ENCODE peak calls at places on chromosomes 11 and 22, in nine cellular contexts. N is HCT116, G is psoas muscle, U is fibroblast of lung, R is bronchial epithelial cell, I is adrenal gland, S is BE2C, Z is stomach, K is A549. P is an unnamed sample.

GRCh38 chr22:37229012-37229804 is 14.9 kb downstream of the RAC2 start:
- DNase-seq in U (peak), I (peak), S (no peak), R (peak), Z (no peak), G (no peak), K (peak), N (peak), P (peak)

GRCh38 chr22:46025225-46025972 is 48.4 kb upstream of the WNT7B start:
- DNase-seq in I (peak), U (no peak), R (no peak), G (no peak), N (no peak), K (no peak), Z (no peak), S (no peak), P (no peak)

GRCh38 chr11:13535819-13536218 is 40.0 kb upstream of the PTH start:
- DNase-seq in S (no peak), N (peak), G (no peak), U (no peak), R (no peak), Z (no peak), I (no peak), K (no peak), P (no peak)

GRCh38 chr22:44682556-44683168 is 19.3 kb upstream of the PRR5 start:
- DNase-seq in K (no peak), U (no peak), I (no peak), G (no peak), Z (no peak), N (no peak), S (no peak), R (no peak), P (no peak)

GRCh38 chr11:45993438-45994064 is 71.1 kb downstream of the LARGE2 start:
- DNase-seq in K (no peak), Z (no peak), R (no peak), S (no peak), U (peak), G (peak), N (no peak), I (peak), P (no peak)

GRCh38 chr11:1224491-1225385 is 1.9 kb downstream of the MUC5B start:
- DNase-seq in Z (no peak), U (no peak), S (peak), N (no peak), R (no peak), I (peak), K (no peak), G (peak), P (no peak)

GRCh38 chr22:19705181-19705934 is 8.9 kb upstream of the SEPTIN5 start:
- DNase-seq in I (no peak), S (no peak), N (no peak), G (no peak), Z (no peak), R (no peak), U (no peak), K (no peak), P (no peak)

GRCh38 chr11:70467196-70468085 is 69.1 kb downstream of the CTTN start:
- DNase-seq in R (peak), N (peak), G (peak), I (peak), K (peak), Z (peak), S (peak), U (peak), P (peak)

GRCh38 chr22:44200451-44200850 is 19.7 kb downstream of the PARVG start:
- DNase-seq in N (no peak), I (no peak), S (no peak), K (no peak), G (no peak), U (no peak), R (no peak), Z (no peak), P (no peak)

GRCh38 chr11:132588366-132588765 is 943.9 kb downstream of the OPCML start:
- DNase-seq in Z (no peak), G (no peak), U (peak), I (no peak), K (no peak), S (no peak), N (no peak), R (no peak), P (no peak)

GRCh38 chr11:117442869-117443239 is 115.2 kb downstream of the CEP164 start:
- DNase-seq in N (no peak), S (no peak), Z (no peak), I (no peak), G (no peak), U (no peak), R (no peak), K (no peak), P (no peak)

GRCh38 chr11:64098318-64098831 is 62.6 kb downstream of the FLRT1 start:
- DNase-seq in I (no peak), K (no peak), R (no peak), N (no peak), G (no peak), U (no peak), Z (no peak), S (no peak), P (no peak)

GRCh38 chr11:111123463-111124398 is 121.8 kb upstream of the POU2AF2 start:
- DNase-seq in S (no peak), I (no peak), U (no peak), Z (no peak), R (peak), K (no peak), N (no peak), G (no peak), P (peak)

GRCh38 chr11:44943696-44944095 is 7.0 kb downstream of the TP53I11 start:
- DNase-seq in R (no peak), S (no peak), I (no peak), U (no peak), K (no peak), Z (no peak), N (no peak), G (no peak), P (no peak)

GRCh38 chr11:60316317-60316716 is 10.7 kb upstream of the MS4A6E start:
- DNase-seq in Z (no peak), N (no peak), S (no peak), K (no peak), G (no peak), U (no peak), I (no peak), R (no peak), P (no peak)

GRCh38 chr22:32493551-32493950 is 18.9 kb downstream of the FBXO7 start:
- DNase-seq in K (no peak), I (no peak), U (no peak), R (no peak), G (no peak), S (no peak), N (no peak), Z (no peak), P (no peak)

GRCh38 chr22:22397875-22398524 is 110.5 kb downstream of the ZNF280B start:
- DNase-seq in U (no peak), K (no peak), I (no peak), N (no peak), G (no peak), Z (no peak), R (no peak), S (no peak), P (no peak)

GRCh38 chr11:12088047-12088481 is 22.3 kb upstream of the MICAL2 start:
- DNase-seq in N (no peak), K (no peak), U (peak), I (no peak), G (no peak), S (no peak), R (peak), Z (no peak), P (peak)

GRCh38 chr22:40898850-40899357 is 37.0 kb upstream of the DNAJB7 start:
- DNase-seq in Z (no peak), U (peak), R (peak), G (no peak), N (peak), I (no peak), S (no peak), K (peak), P (peak)
- TF ChIP-seq CTCF in Z (no peak), U (peak), R (peak), G (peak), N (peak), I (peak), S (peak), K (peak), P (peak)

GRCh38 chr11:19276859-19277808 is 36.4 kb upstream of the E2F8 start:
- DNase-seq in U (no peak), S (no peak), Z (peak), G (no peak), R (peak), K (peak), N (no peak), I (no peak), P (peak)
- H3K4me3 ChIP-seq in U (no peak), S (no peak), Z (no peak), G (no peak), R (no peak), K (no peak), N (no peak), I (no peak), P (no peak)

GRCh38 chr11:104876838-104877500 is 21.3 kb downstream of the CASP12 start:
- DNase-seq in N (no peak), I (no peak), U (no peak), Z (no peak), K (no peak), G (no peak), R (no peak), S (peak), P (no peak)

GRCh38 chr11:104872393-104872792 is 25.9 kb downstream of the CASP12 start:
- DNase-seq in S (no peak), K (no peak), I (no peak), U (no peak), N (no peak), Z (no peak), G (no peak), R (no peak), P (no peak)

GRCh38 chr11:104870910-104871309 is 27.4 kb downstream of the CASP12 start:
- DNase-seq in K (no peak), R (no peak), U (peak), N (no peak), Z (no peak), G (no peak), S (no peak), I (no peak), P (no peak)

GRCh38 chr11:104876324-104876723 is 21.9 kb downstream of the CASP12 start:
- DNase-seq in I (no peak), N (no peak), U (no peak), R (no peak), Z (no peak), S (no peak), G (no peak), K (no peak), P (no peak)

GRCh38 chr11:104873252-104873651 is 25.0 kb downstream of the CASP12 start:
- DNase-seq in N (no peak), S (peak), Z (no peak), R (no peak), K (no peak), U (no peak), G (no peak), I (no peak), P (no peak)
- TF ChIP-seq CTCF in N (no peak), S (peak), Z (no peak), R (no peak), K (no peak), U (peak), G (no peak), I (no peak), P (peak)

GRCh38 chr22:31279821-31280496 is 12.3 kb downstream of the PIK3IP1 start:
- DNase-seq in K (no peak), S (no peak), Z (no peak), G (no peak), I (no peak), N (no peak), U (no peak), R (peak), P (peak)

GRCh38 chr22:31281733-31282132 is 10.6 kb downstream of the PIK3IP1 start:
- DNase-seq in R (no peak), U (no peak), I (peak), S (no peak), G (no peak), Z (no peak), K (no peak), N (no peak), P (no peak)

GRCh38 chr22:31278643-31279326 is 13.5 kb downstream of the PIK3IP1 start:
- DNase-seq in Z (peak), K (no peak), N (no peak), I (no peak), U (no peak), S (no peak), R (no peak), G (no peak), P (no peak)

GRCh38 chr22:31277741-31278642 is 14.3 kb downstream of the PIK3IP1 start:
- DNase-seq in S (no peak), G (no peak), U (no peak), I (no peak), R (no peak), Z (no peak), N (no peak), K (no peak), P (no peak)

DNA sequence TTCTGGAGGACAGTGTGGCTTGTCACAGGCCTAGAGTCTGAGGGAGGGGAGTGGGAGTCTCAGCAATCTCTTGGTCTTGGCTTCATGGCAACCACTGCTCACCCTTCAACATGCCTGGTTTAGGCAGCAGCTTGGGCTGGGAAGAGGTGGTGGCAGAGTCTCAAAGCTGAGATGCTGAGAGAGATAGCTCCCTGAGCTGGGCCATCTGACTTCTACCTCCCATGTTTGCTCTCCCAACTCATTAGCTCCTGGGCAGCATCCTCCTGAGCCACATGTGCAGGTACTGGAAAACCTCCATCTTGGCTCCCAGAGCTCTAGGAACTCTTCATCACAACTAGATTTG is 13.0 kb downstream of the PIK3IP1 start:
- DNase-seq in R (no peak), I (no peak), Z (no peak), U (no peak), G (no peak), S (no peak), K (no peak), N (no peak), P (no peak)
- H3K4me3 ChIP-seq in R (no peak), I (no peak), Z (no peak), U (no peak), G (no peak), S (no peak), K (no peak), N (no peak), P (no peak)

GRCh38 chr11:27525824-27526516 is 19.4 kb upstream of the LIN7C start:
- DNase-seq in Z (no peak), G (no peak), K (no peak), N (no peak), U (no peak), R (no peak), S (no peak), I (no peak), P (no peak)

GRCh38 chr11:27524155-27524554 is 17.6 kb upstream of the LIN7C start:
- DNase-seq in I (no peak), G (no peak), N (peak), U (peak), K (no peak), R (peak), S (peak), Z (no peak), P (peak)

GRCh38 chr11:27532652-27533325 is 26.2 kb upstream of the LIN7C start:
- DNase-seq in G (no peak), Z (no peak), K (no peak), S (no peak), I (no peak), R (peak), U (peak), N (no peak), P (peak)

DNA sequence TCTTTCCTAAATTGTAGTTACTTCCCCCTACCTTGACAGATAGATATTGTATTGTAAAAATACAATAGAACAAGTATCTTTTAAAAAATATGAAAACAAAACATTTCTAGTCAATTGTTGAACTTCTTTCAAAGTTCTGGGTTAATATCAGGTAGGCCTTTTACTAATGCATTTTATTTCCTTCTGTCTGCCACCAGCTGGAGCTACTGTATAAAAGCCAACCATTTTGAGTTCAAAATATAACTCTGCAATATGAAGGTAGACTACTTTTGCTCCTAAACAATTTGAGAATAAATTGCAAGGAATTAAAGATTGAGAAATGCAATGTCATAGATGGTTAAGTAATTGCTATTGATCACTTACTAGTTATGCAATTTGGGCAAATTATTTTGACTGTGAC is 22.1 kb upstream of the LIN7C start:
- DNase-seq in N (no peak), G (no peak), Z (no peak), K (no peak), R (no peak), I (no peak), S (no peak), U (no peak), P (no peak)
- TF ChIP-seq CTCF in N (no peak), G (no peak), Z (no peak), K (peak), R (no peak), I (no peak), S (no peak), U (no peak), P (no peak)

GRCh38 chr11:66112041-66112491 is 42.0 kb downstream of the PACS1 start:
- DNase-seq in Z (no peak), I (no peak), N (no peak), S (no peak), R (no peak), K (no peak), G (no peak), U (no peak), P (no peak)

GRCh38 chr11:66115638-66116410 is 45.8 kb downstream of the PACS1 start:
- DNase-seq in S (no peak), K (no peak), N (no peak), U (no peak), I (no peak), Z (no peak), R (no peak), G (no peak), P (no peak)

GRCh38 chr11:66111158-66111557 is 41.1 kb downstream of the PACS1 start:
- DNase-seq in U (no peak), R (no peak), K (no peak), S (no peak), N (no peak), I (no peak), G (no peak), Z (no peak), P (peak)

GRCh38 chr11:66112640-66113098 is 42.6 kb downstream of the PACS1 start:
- DNase-seq in I (peak), R (peak), G (no peak), U (peak), Z (no peak), K (no peak), S (no peak), N (no peak), P (peak)

DNA sequence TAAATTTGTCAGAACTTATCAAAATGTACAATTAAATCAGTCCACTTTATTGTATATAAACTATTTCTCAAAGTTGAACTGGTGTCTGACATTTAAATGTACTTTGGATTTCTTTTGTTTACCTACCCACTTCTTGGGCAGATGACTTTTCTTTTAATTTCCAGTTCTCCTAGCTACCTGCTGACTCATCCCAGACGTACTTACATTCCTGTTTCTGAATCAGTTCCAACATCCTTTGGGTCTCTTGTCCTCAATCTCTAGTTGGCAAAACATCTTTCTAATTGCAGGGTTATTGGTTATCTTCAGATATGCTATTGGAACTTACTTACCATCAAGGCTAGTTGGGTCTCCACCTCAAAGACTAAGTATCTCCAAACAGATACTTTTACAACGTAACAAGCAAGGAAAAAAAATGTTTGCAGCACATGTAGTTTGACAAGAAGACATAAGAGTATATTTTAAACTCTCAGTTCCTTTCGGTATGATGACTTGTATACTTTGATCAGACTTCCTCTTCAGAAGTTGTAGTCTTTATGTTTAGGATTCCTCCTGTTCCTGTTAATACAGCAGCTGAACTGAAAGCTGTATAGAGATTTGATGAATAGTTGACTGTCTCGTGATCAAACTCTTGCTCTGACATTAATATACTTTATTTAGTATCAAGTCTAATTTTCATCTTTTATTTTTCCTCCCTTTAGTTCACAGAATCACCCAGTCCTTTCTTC is 43.2 kb downstream of the PACS1 start:
- DNase-seq in N (peak), I (no peak), K (peak), Z (no peak), R (peak), S (no peak), U (peak), G (no peak), P (peak)
- H3K4me3 ChIP-seq in N (peak), I (no peak), K (peak), Z (no peak), R (no peak), S (no peak), U (no peak), G (no peak), P (no peak)

P was measured in epithelial cell of esophagus.